ENCODE peak calls at places on chromosomes 3 and 15, in five cellular contexts. One of them, this sample, is unnamed.

GRCh38 chr15:66644000-66644787 is 57.8 kb upstream of the SMAD6 start:
- DNase-seq in transverse colon: no peak
- DNase-seq in cerebellum: no peak
- DNase-seq in T-helper 1 cell: no peak
- DNase-seq in RWPE1: no peak
- DNase-seq in this sample: no peak

GRCh38 chr3:182508896-182509295 is 284.4 kb upstream of the ATP11B start:
- DNase-seq in transverse colon: no peak
- DNase-seq in cerebellum: no peak
- DNase-seq in T-helper 1 cell: no peak
- DNase-seq in RWPE1: no peak
- DNase-seq in this sample: no peak

GRCh38 chr15:81776961-81777360 is 268.9 kb downstream of the MEX3B start:
- DNase-seq in transverse colon: no peak
- DNase-seq in cerebellum: no peak
- DNase-seq in T-helper 1 cell: no peak
- DNase-seq in RWPE1: no peak
- DNase-seq in this sample: no peak

GRCh38 chr3:77348244-77348855 is 308.5 kb downstream of the ROBO2 start:
- DNase-seq in transverse colon: no peak
- DNase-seq in cerebellum: no peak
- DNase-seq in T-helper 1 cell: no peak
- DNase-seq in RWPE1: no peak
- DNase-seq in this sample: no peak

GRCh38 chr15:64423970-64424369 is 36.3 kb downstream of the TRIP4 start:
- DNase-seq in transverse colon: no peak
- DNase-seq in cerebellum: no peak
- DNase-seq in T-helper 1 cell: no peak
- DNase-seq in RWPE1: no peak
- DNase-seq in this sample: no peak

GRCh38 chr3:99857278-99857677 is 39.6 kb downstream of the CMSS1 start:
- DNase-seq in transverse colon: no peak
- DNase-seq in cerebellum: no peak
- DNase-seq in T-helper 1 cell: no peak
- DNase-seq in RWPE1: no peak
- DNase-seq in this sample: no peak

GRCh38 chr3:33218072-33218445 is 551 bp downstream of the SUSD5 start:
- DNase-seq in transverse colon: no peak
- DNase-seq in cerebellum: no peak
- DNase-seq in T-helper 1 cell: no peak
- DNase-seq in RWPE1: no peak
- DNase-seq in this sample: no peak

GRCh38 chr3:192188218-192188835 is 539.0 kb downstream of the FGF12 start:
- DNase-seq in transverse colon: peak
- DNase-seq in cerebellum: no peak
- DNase-seq in T-helper 1 cell: peak
- DNase-seq in RWPE1: peak
- DNase-seq in this sample: no peak

GRCh38 chr3:196518999-196519737 is 4.0 kb upstream of the SMCO1 start:
- DNase-seq in transverse colon: peak
- DNase-seq in cerebellum: no peak
- DNase-seq in T-helper 1 cell: peak
- DNase-seq in RWPE1: peak
- DNase-seq in this sample: no peak

This sample was measured in keratinocyte.